ENCODE peak calls at places on chromosome 5, in four cellular contexts. N is psoas muscle, I is body of pancreas, S is right atrium auricular region. U is an unnamed sample.

GRCh38 chr5:55847837-55848236 is 3.3 kb upstream of the IL31RA start:
- DNase-seq in I (no peak), S (no peak), N (no peak), U (no peak)

GRCh38 chr5:168186289-168187074 is 105.0 kb upstream of the WWC1 start:
- DNase-seq in I (no peak), S (no peak), N (no peak), U (no peak)

GRCh38 chr5:160685219-160685618 is 166.8 kb downstream of the ATP10B start:
- DNase-seq in S (no peak), I (peak; percentile 20), N (no peak), U (no peak)

GRCh38 chr5:103245773-103246172 is 12.8 kb upstream of the MACIR start:
- DNase-seq in N (no peak), S (no peak), I (no peak), U (no peak)

GRCh38 chr5:65157906-65158603 is 323.7 kb downstream of the ADAMTS6 start:
- DNase-seq in S (no peak), I (no peak), N (no peak), U (no peak)

GRCh38 chr5:173752636-173753035 is 135.5 kb upstream of the CPEB4 start:
- DNase-seq in I (no peak), S (no peak), N (no peak), U (no peak)

GRCh38 chr5:92930057-92930456 is 651.0 kb downstream of the NR2F1-AS1 start:
- DNase-seq in I (no peak), S (no peak), N (no peak), U (no peak)

GRCh38 chr5:66718374-66718977 is 122.3 kb downstream of the MAST4 start:
- DNase-seq in S (no peak), I (no peak), N (no peak), U (no peak)

GRCh38 chr5:133669472-133669871 is 57.1 kb upstream of the FSTL4 start:
- DNase-seq in N (no peak), I (no peak), S (peak; percentile 38), U (no peak)

GRCh38 chr5:59656351-59657254 is 236.9 kb downstream of the PDE4D start:
- DNase-seq in S (no peak), I (no peak), N (no peak), U (no peak)

GRCh38 chr5:64213568-64213967 is 47.9 kb downstream of the RNF180 start:
- DNase-seq in N (no peak), I (no peak), S (no peak), U (no peak)

GRCh38 chr5:68770566-68770965 is 323.2 kb upstream of the SLC30A5 start:
- DNase-seq in I (no peak), N (no peak), S (no peak), U (no peak)

GRCh38 chr5:190366-191035 is 794 bp upstream of the LRRC14B start:
- DNase-seq in I (no peak), S (no peak), N (peak; percentile 18), U (no peak)

GRCh38 chr5:173643964-173644363 is 27.5 kb upstream of the BOD1 start:
- DNase-seq in N (no peak), I (peak; percentile 46), S (no peak), U (no peak)

GRCh38 chr5:55899344-55899743 is 48.2 kb downstream of the IL31RA start:
- DNase-seq in N (no peak), I (no peak), S (no peak), U (no peak)

GRCh38 chr5:33772276-33772990 is 119.4 kb downstream of the ADAMTS12 start:
- DNase-seq in N (no peak), I (no peak), S (no peak), U (no peak)

GRCh38 chr5:123517479-123517878 is 5.5 kb downstream of the CSNK1G3 start:
- DNase-seq in N (no peak), I (no peak), S (no peak), U (no peak)
- H3K4me3 ChIP-seq in N (no peak overlapping the region), I (no peak overlapping the region), S (no peak overlapping the region), U (no peak overlapping the region)

GRCh38 chr5:32277782-32278181 is 35.0 kb downstream of the MTMR12 start:
- DNase-seq in N (no peak), S (no peak), I (no peak), U (no peak)

GRCh38 chr5:32274548-32275420 is 38.0 kb downstream of the MTMR12 start:
- DNase-seq in I (no peak), N (no peak), S (no peak), U (no peak)

GRCh38 chr5:32276173-32276853 is 36.4 kb downstream of the MTMR12 start:
- DNase-seq in I (no peak), N (no peak), S (no peak), U (no peak)

GRCh38 chr5:32272746-32273145 is 40.0 kb downstream of the MTMR12 start:
- DNase-seq in N (no peak), I (no peak), S (no peak), U (no peak)

DNA sequence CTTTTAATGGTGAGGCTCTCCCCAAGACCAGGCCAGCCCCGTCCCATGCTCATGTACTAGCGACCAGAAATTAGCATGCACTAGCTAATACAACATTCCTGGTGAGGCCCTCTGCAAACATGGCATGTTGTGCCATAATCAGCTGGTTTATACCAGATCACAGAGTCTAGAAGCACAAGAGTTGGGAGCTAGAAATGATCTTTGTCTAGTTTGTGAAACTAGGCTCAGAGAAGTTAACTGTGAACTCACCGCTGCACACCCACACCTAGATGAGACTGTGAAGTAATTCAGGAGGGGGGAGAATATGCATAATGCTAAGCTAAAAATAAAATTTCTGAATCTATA is 37.3 kb downstream of the MTMR12 start:
- DNase-seq in I (no peak), N (no peak), S (no peak), U (no peak)
- H3K27ac ChIP-seq in I (peak overlapping the region; percentile 78), N (peak overlapping the region; percentile 69), S (peak overlapping the region; percentile 27), U (peak overlapping the region; percentile 21)

DNA sequence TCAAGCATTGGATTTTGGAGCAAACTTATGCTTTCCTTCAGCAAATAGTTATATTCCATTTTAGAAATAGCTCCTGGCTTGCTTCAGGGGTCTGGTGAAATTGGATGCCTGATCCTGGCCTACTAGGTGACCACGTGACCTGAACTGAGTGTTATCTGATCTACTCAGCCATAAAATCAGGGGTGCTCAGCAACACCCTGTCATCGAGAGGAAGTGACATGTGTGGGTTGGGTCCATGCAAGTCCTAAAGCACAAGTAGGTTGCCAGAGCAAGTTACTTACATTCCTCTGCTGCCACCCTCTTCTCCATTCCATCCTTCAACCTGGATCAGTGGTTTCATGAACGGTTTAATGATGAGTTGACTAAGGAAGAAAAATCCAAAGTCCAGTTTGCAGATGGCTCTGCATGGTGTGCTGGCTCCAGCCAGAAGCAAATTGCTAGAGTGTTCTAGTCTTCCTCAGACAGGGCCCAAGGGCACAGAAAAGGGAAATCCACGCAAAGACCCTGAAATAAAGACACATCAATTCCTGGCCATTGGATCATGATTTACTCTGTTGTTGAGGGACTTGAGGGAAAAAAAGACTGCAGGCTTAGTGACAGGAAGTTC is 2.8 kb upstream of the FAM193B start:
- DNase-seq in I (no peak), S (no peak), N (no peak), U (no peak)
- H3K4me3 ChIP-seq in I (no peak overlapping the region), S (no peak overlapping the region), N (no peak overlapping the region), U (no peak overlapping the region)

GRCh38 chr5:140341591-140341990 is 4.8 kb downstream of the HBEGF start:
- DNase-seq in N (peak; percentile 58), S (no peak), I (no peak), U (peak; percentile 84)
- H3K27ac ChIP-seq in N (peak overlapping the region; percentile 94), S (peak overlapping the region; percentile 75), I (no peak overlapping the region), U (peak overlapping the region; percentile 80)

GRCh38 chr5:72854419-72854818 is 38.0 kb downstream of the TNPO1 start:
- DNase-seq in N (no peak), S (no peak), I (no peak), U (no peak)
- H3K4me3 ChIP-seq in N (no peak overlapping the region), S (no peak overlapping the region), I (no peak overlapping the region), U (no peak overlapping the region)

U was measured in coronary artery.